ENCODE peak calls at places on chromosomes 16 and 17, in eight cellular contexts. D, T, O, V, P, J, I and B are unnamed samples.

GRCh38 chr16:79599256-79599836 is 1.2 kb downstream of the MAF start:
- DNase-seq in V (no peak), O (no peak), P (no peak), J (peak; percentile 66), T (no peak), D (no peak), I (no peak), B (peak; percentile 55)

GRCh38 chr16:80526418-80527061 is 14.3 kb upstream of the DYNLRB2 start:
- DNase-seq in O (peak; percentile 52), V (peak; percentile 60), P (peak; percentile 26), D (peak; percentile 47), T (no peak), J (peak; percentile 49), I (no peak), B (peak; percentile 43)

GRCh38 chr17:62950067-62950466 is 16.0 kb upstream of the TANC2 start:
- DNase-seq in D (peak; percentile 23), P (peak; percentile 52), J (no peak), V (peak; percentile 58), T (no peak), I (no peak), O (peak; percentile 77), B (peak; percentile 52)

GRCh38 chr17:39271546-39271945 is 45.8 kb upstream of the STAC2 start:
- DNase-seq in V (no peak), T (no peak), I (no peak), D (no peak), J (no peak), P (no peak), O (no peak), B (no peak)

GRCh38 chr17:35978346-35978745 is 3.0 kb downstream of the CCL16 start:
- DNase-seq in J (no peak), V (no peak), D (no peak), I (no peak), O (no peak), P (no peak), T (no peak), B (no peak)

GRCh38 chr17:45117848-45118646 is 14.3 kb downstream of the PLCD3 start:
- DNase-seq in I (no peak), V (no peak), T (no peak), J (no peak), O (no peak), P (no peak), D (no peak), B (no peak)

GRCh38 chr16:46972971-46973456 is 460 bp downstream of the DNAJA2 start:
- DNase-seq in V (peak; percentile 40), O (no peak), I (peak; percentile 3), P (no peak), J (peak; percentile 72), T (peak; percentile 12), D (no peak), B (peak; percentile 37)

GRCh38 chr16:81765111-81765919 is 13.8 kb upstream of the PLCG2 start:
- DNase-seq in D (no peak), J (no peak), P (no peak), I (no peak), O (no peak), V (no peak), T (no peak), B (no peak)

GRCh38 chr16:929227-929669 is 41.5 kb downstream of the LMF1 start:
- DNase-seq in T (no peak), D (no peak), I (no peak), V (no peak), P (no peak), O (no peak), J (no peak), B (no peak)

GRCh38 chr16:50195276-50195675 is 42.2 kb downstream of the TENT4B start:
- DNase-seq in J (no peak), V (no peak), D (no peak), O (peak; percentile 67), P (peak; percentile 56), I (no peak), T (no peak), B (peak; percentile 65)

GRCh38 chr16:50530277-50531236 is 17.6 kb upstream of the NKD1 start:
- DNase-seq in V (no peak), T (no peak), D (no peak), I (no peak), J (no peak), O (peak; percentile 81), P (no peak), B (peak; percentile 69)

GRCh38 chr17:3959295-3959899 is 4.8 kb downstream of the ATP2A3 start:
- DNase-seq in O (peak; percentile 51), V (no peak), T (no peak), I (no peak), J (no peak), P (no peak), D (no peak), B (no peak)

GRCh38 chr17:80432961-80433550 is 18.1 kb downstream of the ENDOV start:
- DNase-seq in I (no peak), J (no peak), D (no peak), V (no peak), P (no peak), O (no peak), T (no peak), B (no peak)

GRCh38 chr17:12024332-12024731 is 3.7 kb downstream of the MAP2K4 start:
- DNase-seq in P (no peak), J (no peak), V (no peak), O (peak; percentile 80), D (no peak), T (no peak), I (no peak), B (peak; percentile 89)

GRCh38 chr17:36082062-36082461 is 7.9 kb downstream of the CCL3 start:
- DNase-seq in I (no peak), D (no peak), T (no peak), P (no peak), J (no peak), O (no peak), V (no peak), B (no peak)

GRCh38 chr16:54817940-54818574 is 112.6 kb upstream of the IRX5 start:
- DNase-seq in J (no peak), P (no peak), I (no peak), V (peak; percentile 31), O (no peak), D (no peak), T (no peak), B (no peak)

GRCh38 chr16:49932943-49933342 is 77.0 kb upstream of the ZNF423 start:
- DNase-seq in T (no peak), P (peak; percentile 17), D (no peak), O (no peak), I (no peak), J (no peak), V (no peak), B (peak; percentile 8)

GRCh38 chr17:82900741-82901140 is 60.9 kb upstream of the ZNF750 start:
- DNase-seq in D (no peak), V (no peak), T (no peak), J (no peak), O (no peak), I (no peak), P (no peak), B (no peak)